ENCODE peak calls at places on chromosomes 7 and 10, in ten cellular contexts. I is stimulated activated CD4-positive, alpha-beta T cell treated with anti-CD3 and anti-CD28 coated beads, Interleukin-12 subunit alpha, Interleukin-12 subunit beta, amount 100 ng/mL, for 4 hours; B is activated naive CD8-positive, alpha-beta T cell treated with anti-CD3 and anti-CD28 coated beads, Interleukin-2, amount 50 U/mL, for 24 hours; O is NCI-H460; E is globus pallidus; J is D341Med; T is epithelial cell of esophagus; Z is activated CD4-positive, alpha-beta memory T cell treated with anti-CD3 and anti-CD28 coated beads for 36 hours; Q is GM20000; R is Panc1. F is an unnamed sample.

GRCh38 chr7:74002474-74003017 is 25.4 kb upstream of the ELN start:
- DNase-seq in I (no peak), B (peak), O (peak), E (no peak), J (no peak), T (peak), Z (peak), Q (no peak), R (no peak), F (no peak)

GRCh38 chr7:114662002-114662677 is 247.5 kb downstream of the FOXP2 start:
- DNase-seq in I (no peak), B (no peak), O (no peak), E (no peak), J (no peak), T (no peak), Z (no peak), Q (no peak), R (no peak), F (no peak)

GRCh38 chr10:132231656-132232552 is 45.2 kb downstream of the DPYSL4 start:
- DNase-seq in I (no peak), B (peak), O (no peak), E (no peak), J (no peak), T (no peak), Z (peak), Q (peak), R (no peak), F (peak)

GRCh38 chr7:128939075-128939860 is 1.5 kb downstream of the IRF5 start:
- DNase-seq in I (no peak), B (peak), O (no peak), E (peak), J (peak), T (no peak), Z (peak), Q (peak), R (no peak), F (peak)

GRCh38 chr7:151925446-151926335 is 30.6 kb upstream of the GALNTL5 start:
- DNase-seq in I (no peak), B (no peak), O (no peak), E (peak), J (no peak), T (no peak), Z (peak), Q (peak), R (no peak), F (peak)

GRCh38 chr10:132518572-132519381 is 18.8 kb upstream of the INPP5A start:
- DNase-seq in I (no peak), B (no peak), O (no peak), E (no peak), J (no peak), T (peak), Z (no peak), Q (no peak), R (no peak), F (no peak)

GRCh38 chr7:39526676-39527075 is 39.5 kb upstream of the YAE1 start:
- DNase-seq in I (no peak), B (no peak), O (no peak), E (no peak), J (no peak), T (no peak), Z (no peak), Q (no peak), R (no peak), F (no peak)

GRCh38 chr7:79454325-79454960 is 976 bp upstream of the MAGI2 start:
- DNase-seq in I (no peak), B (peak), O (no peak), E (no peak), J (peak), T (peak), Z (no peak), Q (no peak), R (no peak), F (no peak)

GRCh38 chr10:110664483-110665420 is 20.6 kb downstream of the RBM20 start:
- DNase-seq in I (no peak), B (no peak), O (peak), E (no peak), J (no peak), T (peak), Z (no peak), Q (no peak), R (peak), F (no peak)

GRCh38 chr7:3198316-3198715 is 102.7 kb upstream of the SDK1 start:
- DNase-seq in I (no peak), B (no peak), O (no peak), E (no peak), J (no peak), T (no peak), Z (no peak), Q (no peak), R (no peak), F (no peak)

GRCh38 chr7:99314504-99314903 is 11.2 kb upstream of the ARPC1A start:
- DNase-seq in I (peak), B (peak), O (no peak), E (no peak), J (peak), T (peak), Z (peak), Q (no peak), R (no peak), F (no peak)

GRCh38 chr10:102118867-102119266 is 1.3 kb downstream of the LDB1 start:
- DNase-seq in I (no peak), B (peak), O (no peak), E (peak), J (no peak), T (peak), Z (peak), Q (no peak), R (no peak), F (peak)

GRCh38 chr7:153286763-153287162 is 527.2 kb downstream of the ACTR3B start:
- DNase-seq in I (no peak), B (no peak), O (no peak), E (no peak), J (no peak), T (no peak), Z (no peak), Q (no peak), R (no peak), F (no peak)